ENCODE peak calls at places on chromosomes 4 and X, in five cellular contexts. One of them, this sample, is unnamed.

GRCh38 chrX:13064599-13065143 is 20.3 kb upstream of the FAM9C start:
- DNase-seq in NCI-H345: no peak
- DNase-seq in neural crest cell: no peak
- DNase-seq in nephron progenitor cell: no peak
- DNase-seq in NCI-H1092: no peak
- DNase-seq in this sample: no peak

GRCh38 chr4:165814256-165815010 is 58.6 kb upstream of the TLL1 start:
- DNase-seq in NCI-H1092: no peak
- DNase-seq in nephron progenitor cell: no peak
- DNase-seq in NCI-H345: no peak
- DNase-seq in neural crest cell: no peak
- DNase-seq in this sample: no peak

GRCh38 chr4:22072726-22073125 is 124.2 kb upstream of the KCNIP4 start:
- DNase-seq in NCI-H345: no peak
- DNase-seq in neural crest cell: no peak
- DNase-seq in nephron progenitor cell: no peak
- DNase-seq in NCI-H1092: no peak
- DNase-seq in this sample: no peak

GRCh38 chr4:41414380-41414779 is 123.6 kb upstream of the LIMCH1 start:
- DNase-seq in neural crest cell: no peak
- DNase-seq in NCI-H1092: no peak
- DNase-seq in NCI-H345: no peak
- DNase-seq in nephron progenitor cell: no peak
- DNase-seq in this sample: no peak

GRCh38 chr4:79588679-79589078 is 180.7 kb upstream of the GK2 start:
- DNase-seq in NCI-H345: no peak
- DNase-seq in nephron progenitor cell: no peak
- DNase-seq in NCI-H1092: no peak
- DNase-seq in neural crest cell: no peak
- DNase-seq in this sample: no peak

GRCh38 chrX:115339441-115340025 is 50.0 kb downstream of the LUZP4 start:
- DNase-seq in NCI-H1092: no peak
- DNase-seq in neural crest cell: no peak
- DNase-seq in NCI-H345: no peak
- DNase-seq in nephron progenitor cell: no peak
- DNase-seq in this sample: no peak

GRCh38 chrX:28586891-28587635 is at the start of gene IL1RAPL1:
- DNase-seq in NCI-H345: no peak
- DNase-seq in nephron progenitor cell: peak
- DNase-seq in neural crest cell: peak
- DNase-seq in NCI-H1092: no peak
- DNase-seq in this sample: peak

GRCh38 chrX:39309018-39309620 is 507.9 kb downstream of the MID1IP1 start:
- DNase-seq in nephron progenitor cell: no peak
- DNase-seq in NCI-H345: peak
- DNase-seq in NCI-H1092: no peak
- DNase-seq in neural crest cell: no peak
- DNase-seq in this sample: no peak

GRCh38 chr4:163173713-163174112 is 7.0 kb upstream of the NAF1 start:
- DNase-seq in nephron progenitor cell: no peak
- DNase-seq in neural crest cell: no peak
- DNase-seq in NCI-H1092: no peak
- DNase-seq in NCI-H345: no peak
- DNase-seq in this sample: no peak

GRCh38 chr4:94676910-94677309 is 80.8 kb upstream of the BMPR1B start:
- DNase-seq in NCI-H1092: no peak
- DNase-seq in nephron progenitor cell: no peak
- DNase-seq in neural crest cell: no peak
- DNase-seq in NCI-H345: no peak
- DNase-seq in this sample: no peak

GRCh38 chr4:168528131-168528949 is 31.5 kb downstream of the PALLD start:
- DNase-seq in NCI-H1092: no peak
- DNase-seq in nephron progenitor cell: no peak
- DNase-seq in neural crest cell: no peak
- DNase-seq in NCI-H345: no peak
- DNase-seq in this sample: no peak

GRCh38 chr4:140242357-140243284 is 88.6 kb upstream of the MAML3 start:
- DNase-seq in NCI-H1092: no peak
- DNase-seq in neural crest cell: no peak
- DNase-seq in nephron progenitor cell: no peak
- DNase-seq in NCI-H345: no peak
- DNase-seq in this sample: no peak

GRCh38 chrX:25059273-25059672 is 43.5 kb upstream of the ARX start:
- DNase-seq in neural crest cell: no peak
- DNase-seq in nephron progenitor cell: no peak
- DNase-seq in NCI-H1092: no peak
- DNase-seq in NCI-H345: no peak
- DNase-seq in this sample: no peak

GRCh38 chr4:36511785-36512184 is 230.4 kb downstream of the DTHD1 start:
- DNase-seq in neural crest cell: no peak
- DNase-seq in NCI-H345: no peak
- DNase-seq in nephron progenitor cell: no peak
- DNase-seq in NCI-H1092: no peak
- DNase-seq in this sample: no peak

GRCh38 chr4:167868163-167868562 is 224.2 kb upstream of the ANXA10 start:
- DNase-seq in neural crest cell: no peak
- DNase-seq in nephron progenitor cell: no peak
- DNase-seq in NCI-H1092: no peak
- DNase-seq in NCI-H345: no peak
- DNase-seq in this sample: no peak

GRCh38 chrX:30065226-30065625 is 150.1 kb upstream of the MAGEB2 start:
- DNase-seq in NCI-H1092: no peak
- DNase-seq in NCI-H345: no peak
- DNase-seq in nephron progenitor cell: no peak
- DNase-seq in neural crest cell: no peak
- DNase-seq in this sample: no peak

GRCh38 chr4:61336911-61337310 is 136.8 kb downstream of the ADGRL3 start:
- DNase-seq in NCI-H1092: no peak
- DNase-seq in NCI-H345: peak
- DNase-seq in nephron progenitor cell: no peak
- DNase-seq in neural crest cell: no peak
- DNase-seq in this sample: no peak

GRCh38 chr4:67546971-67547370 is 1.7 kb upstream of the CENPC start:
- DNase-seq in NCI-H345: no peak
- DNase-seq in nephron progenitor cell: no peak
- DNase-seq in NCI-H1092: no peak
- DNase-seq in neural crest cell: no peak
- DNase-seq in this sample: no peak

GRCh38 chr4:165684177-165684870 is 188.7 kb upstream of the TLL1 start:
- DNase-seq in NCI-H345: no peak
- DNase-seq in nephron progenitor cell: no peak
- DNase-seq in neural crest cell: no peak
- DNase-seq in NCI-H1092: no peak
- DNase-seq in this sample: no peak

GRCh38 chr4:99652596-99653436 is 4.8 kb downstream of the C4orf54 start:
- DNase-seq in NCI-H1092: peak
- DNase-seq in nephron progenitor cell: peak
- DNase-seq in NCI-H345: peak
- DNase-seq in neural crest cell: no peak
- DNase-seq in this sample: no peak

GRCh38 chr4:187937557-187937956 is 58.0 kb upstream of the ZFP42 start:
- DNase-seq in neural crest cell: no peak
- DNase-seq in nephron progenitor cell: no peak
- DNase-seq in NCI-H1092: no peak
- DNase-seq in NCI-H345: no peak
- DNase-seq in this sample: no peak

GRCh38 chrX:74519870-74520269 is 94.6 kb downstream of the RLIM start:
- DNase-seq in neural crest cell: no peak
- DNase-seq in NCI-H345: no peak
- DNase-seq in nephron progenitor cell: no peak
- DNase-seq in NCI-H1092: no peak
- DNase-seq in this sample: no peak

GRCh38 chr4:55910140-55910539 is 38.6 kb upstream of the CEP135 start:
- DNase-seq in NCI-H345: no peak
- DNase-seq in neural crest cell: no peak
- DNase-seq in NCI-H1092: no peak
- DNase-seq in nephron progenitor cell: no peak
- DNase-seq in this sample: no peak

GRCh38 chr4:178037459-178038214 is 595.4 kb upstream of the AGA start:
- DNase-seq in NCI-H1092: no peak
- DNase-seq in neural crest cell: no peak
- DNase-seq in NCI-H345: no peak
- DNase-seq in nephron progenitor cell: no peak
- DNase-seq in this sample: no peak

GRCh38 chr4:74157116-74157742 is 689 bp upstream of the MTHFD2L start:
- DNase-seq in NCI-H345: no peak
- DNase-seq in neural crest cell: no peak
- DNase-seq in NCI-H1092: no peak
- DNase-seq in nephron progenitor cell: no peak
- DNase-seq in this sample: no peak

This sample was measured in HAP-1.